ENCODE peak calls at places on chromosomes 11 and 22, in four cellular contexts. One of them, this sample, is unnamed.

GRCh38 chr22:26852176-26852575 is 194.8 kb downstream of the MIAT start:
- DNase-seq in thoracic aorta: no peak
- DNase-seq in GM23338: peak; percentile 89
- DNase-seq in cardiac fibroblast: no peak
- DNase-seq in this sample: no peak

GRCh38 chr11:2390871-2391662 is 9.5 kb upstream of the TSSC4 start:
- DNase-seq in thoracic aorta: no peak
- DNase-seq in GM23338: no peak
- DNase-seq in cardiac fibroblast: peak; percentile 54
- DNase-seq in this sample: peak; percentile 65

GRCh38 chr11:123409886-123410549 is 20.1 kb upstream of the GRAMD1B start:
- DNase-seq in thoracic aorta: no peak
- DNase-seq in GM23338: no peak
- DNase-seq in cardiac fibroblast: no peak
- DNase-seq in this sample: no peak

GRCh38 chr11:110373061-110373702 is 56.6 kb upstream of the FDX1 start:
- DNase-seq in thoracic aorta: no peak
- DNase-seq in GM23338: no peak
- DNase-seq in cardiac fibroblast: peak; percentile 20
- DNase-seq in this sample: no peak

GRCh38 chr11:78061088-78061920 is 2.4 kb upstream of the THRSP start:
- DNase-seq in thoracic aorta: no peak
- DNase-seq in GM23338: no peak
- DNase-seq in cardiac fibroblast: peak; percentile 24
- DNase-seq in this sample: peak; percentile 91

GRCh38 chr22:31313366-31314147 is 21.3 kb upstream of the PIK3IP1 start:
- DNase-seq in thoracic aorta: peak; percentile 45
- DNase-seq in GM23338: peak; percentile 95
- DNase-seq in cardiac fibroblast: peak; percentile 95
- DNase-seq in this sample: peak; percentile 53

GRCh38 chr11:8023831-8024555 is 36.9 kb downstream of the EIF3F start:
- DNase-seq in thoracic aorta: no peak
- DNase-seq in GM23338: no peak
- DNase-seq in cardiac fibroblast: peak; percentile 33
- DNase-seq in this sample: no peak

GRCh38 chr11:94201004-94201465 is 72.4 kb downstream of the PANX1 start:
- DNase-seq in thoracic aorta: no peak
- DNase-seq in GM23338: no peak
- DNase-seq in cardiac fibroblast: no peak
- DNase-seq in this sample: no peak

GRCh38 chr11:95680169-95680929 is 109.2 kb downstream of the FAM76B start:
- DNase-seq in thoracic aorta: no peak
- DNase-seq in GM23338: peak; percentile 6
- DNase-seq in cardiac fibroblast: peak; percentile 87
- DNase-seq in this sample: no peak

GRCh38 chr11:119712006-119712405 is 17.0 kb downstream of the NECTIN1 start:
- DNase-seq in thoracic aorta: no peak
- DNase-seq in GM23338: no peak
- DNase-seq in cardiac fibroblast: no peak
- DNase-seq in this sample: no peak

GRCh38 chr22:30010789-30011405 is 69.4 kb upstream of the HORMAD2 start:
- DNase-seq in thoracic aorta: no peak
- DNase-seq in GM23338: no peak
- DNase-seq in cardiac fibroblast: no peak
- DNase-seq in this sample: no peak

GRCh38 chr22:20641919-20642579 is 131.9 kb upstream of the SERPIND1 start:
- DNase-seq in thoracic aorta: no peak
- DNase-seq in GM23338: no peak
- DNase-seq in cardiac fibroblast: no peak
- DNase-seq in this sample: no peak

GRCh38 chr22:29309332-29310064 is 3.0 kb downstream of the GAS2L1 start:
- DNase-seq in thoracic aorta: no peak
- DNase-seq in GM23338: no peak
- DNase-seq in cardiac fibroblast: no peak
- DNase-seq in this sample: no peak

GRCh38 chr11:11022126-11022730 is 164.4 kb upstream of the ZBED5 start:
- DNase-seq in thoracic aorta: no peak
- DNase-seq in GM23338: peak; percentile 46
- DNase-seq in cardiac fibroblast: peak; percentile 51
- DNase-seq in this sample: no peak

GRCh38 chr11:47270331-47271271 is 668 bp downstream of the MADD start:
- DNase-seq in thoracic aorta: no peak
- DNase-seq in GM23338: peak; percentile 59
- DNase-seq in cardiac fibroblast: peak; percentile 66
- DNase-seq in this sample: peak; percentile 48

GRCh38 chr11:31664129-31664528 is 147.0 kb downstream of the PAX6 start:
- DNase-seq in thoracic aorta: no peak
- DNase-seq in GM23338: no peak
- DNase-seq in cardiac fibroblast: no peak
- DNase-seq in this sample: no peak

GRCh38 chr11:62125881-62126280 is 2.1 kb downstream of the INCENP start:
- DNase-seq in thoracic aorta: no peak
- DNase-seq in GM23338: no peak
- DNase-seq in cardiac fibroblast: no peak
- DNase-seq in this sample: no peak

GRCh38 chr11:67616431-67617242 is 9.9 kb downstream of the NDUFV1 start:
- DNase-seq in thoracic aorta: no peak
- DNase-seq in GM23338: no peak
- DNase-seq in cardiac fibroblast: no peak
- DNase-seq in this sample: no peak

GRCh38 chr11:67613960-67614715 is 7.4 kb downstream of the NDUFV1 start:
- DNase-seq in thoracic aorta: no peak
- DNase-seq in GM23338: peak; percentile 87
- DNase-seq in cardiac fibroblast: peak; percentile 51
- DNase-seq in this sample: no peak

GRCh38 chr11:67614730-67615454 is 8.2 kb downstream of the NDUFV1 start:
- DNase-seq in thoracic aorta: no peak
- DNase-seq in GM23338: no peak
- DNase-seq in cardiac fibroblast: no peak
- DNase-seq in this sample: no peak

GRCh38 chr11:67617243-67617953 is 10.7 kb downstream of the NDUFV1 start:
- DNase-seq in thoracic aorta: no peak
- DNase-seq in GM23338: peak; percentile 58
- DNase-seq in cardiac fibroblast: no peak
- DNase-seq in this sample: no peak

DNA sequence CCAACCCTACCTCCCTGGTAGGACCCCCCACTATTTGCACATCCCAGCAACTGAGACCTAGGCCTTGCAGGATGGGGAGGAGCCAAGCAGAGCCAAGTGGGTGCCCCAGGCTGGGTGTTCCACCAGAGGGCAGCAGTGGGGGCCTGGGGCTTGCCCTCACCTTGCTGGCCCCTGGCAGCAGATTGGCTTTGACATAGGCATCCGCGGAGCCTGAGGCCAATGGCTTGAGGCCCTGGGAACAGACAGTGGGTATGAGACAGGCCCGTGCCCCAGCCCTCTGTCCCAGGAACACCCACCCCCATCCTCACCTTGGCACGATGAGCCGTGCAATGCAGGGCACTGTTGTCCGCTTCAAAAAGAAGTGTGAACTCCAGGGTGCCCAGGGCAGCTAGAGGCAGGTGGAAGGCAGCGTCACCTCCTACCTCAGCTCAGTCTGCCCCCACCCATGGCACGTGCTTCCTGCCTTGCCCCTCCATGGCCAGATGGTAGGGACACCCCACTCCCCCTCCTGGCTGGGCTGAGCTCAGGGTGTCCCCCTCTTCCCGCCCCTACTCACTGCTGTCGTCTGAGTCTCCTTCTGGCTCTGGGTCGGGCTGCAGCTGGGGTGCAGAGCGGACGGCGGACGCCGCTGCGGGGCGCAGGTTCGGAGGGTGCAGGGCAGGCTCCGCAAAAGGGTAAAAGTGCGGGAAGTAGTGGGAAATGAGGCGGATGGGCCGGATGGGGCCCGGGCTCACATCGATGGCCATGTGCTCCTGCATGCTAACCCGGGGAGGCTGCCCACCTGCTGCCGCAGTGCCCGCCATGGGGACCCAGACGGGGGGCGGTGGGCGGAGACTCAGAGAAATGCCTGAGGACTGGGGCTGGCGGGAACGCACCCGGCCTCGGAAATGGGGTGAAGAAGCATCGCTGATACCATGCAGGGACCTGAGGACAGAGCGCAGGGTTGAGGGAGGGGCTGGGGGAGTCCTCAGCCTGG is 9.0 kb downstream of the NDUFV1 start:
- DNase-seq in thoracic aorta: no peak
- DNase-seq in GM23338: peak; percentile 85
- DNase-seq in cardiac fibroblast: peak; percentile 15
- DNase-seq in this sample: no peak
- TF ChIP-seq CTCF in thoracic aorta: peak; percentile 37
- TF ChIP-seq CTCF in GM23338: peak; percentile 87
- TF ChIP-seq CTCF in cardiac fibroblast: peak; percentile 69
- TF ChIP-seq CTCF in this sample: no peak

DNA sequence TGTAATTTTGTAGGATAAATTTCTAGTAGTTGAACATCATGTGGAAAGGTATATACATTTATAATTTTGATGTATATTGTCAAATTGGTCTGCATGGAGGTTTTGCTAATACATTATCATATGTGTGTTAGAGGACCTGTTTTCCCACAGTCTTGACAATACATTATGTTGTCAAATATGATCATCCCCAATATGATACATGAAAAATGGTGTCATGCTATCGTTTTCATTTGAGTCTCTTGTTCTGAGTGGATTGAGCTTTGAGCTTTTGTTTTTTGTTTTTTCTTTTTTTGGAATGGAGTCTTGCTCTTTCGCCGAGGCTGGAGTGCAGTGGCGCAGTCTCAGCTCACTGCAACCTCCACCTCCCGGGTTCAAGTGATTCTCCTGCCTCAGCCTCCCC is 14.1 kb upstream of the CNTF start:
- DNase-seq in thoracic aorta: no peak
- DNase-seq in GM23338: no peak
- DNase-seq in cardiac fibroblast: no peak
- DNase-seq in this sample: no peak
- TF ChIP-seq CTCF in thoracic aorta: no peak
- TF ChIP-seq CTCF in GM23338: no peak
- TF ChIP-seq CTCF in cardiac fibroblast: no peak
- TF ChIP-seq CTCF in this sample: no peak

DNA sequence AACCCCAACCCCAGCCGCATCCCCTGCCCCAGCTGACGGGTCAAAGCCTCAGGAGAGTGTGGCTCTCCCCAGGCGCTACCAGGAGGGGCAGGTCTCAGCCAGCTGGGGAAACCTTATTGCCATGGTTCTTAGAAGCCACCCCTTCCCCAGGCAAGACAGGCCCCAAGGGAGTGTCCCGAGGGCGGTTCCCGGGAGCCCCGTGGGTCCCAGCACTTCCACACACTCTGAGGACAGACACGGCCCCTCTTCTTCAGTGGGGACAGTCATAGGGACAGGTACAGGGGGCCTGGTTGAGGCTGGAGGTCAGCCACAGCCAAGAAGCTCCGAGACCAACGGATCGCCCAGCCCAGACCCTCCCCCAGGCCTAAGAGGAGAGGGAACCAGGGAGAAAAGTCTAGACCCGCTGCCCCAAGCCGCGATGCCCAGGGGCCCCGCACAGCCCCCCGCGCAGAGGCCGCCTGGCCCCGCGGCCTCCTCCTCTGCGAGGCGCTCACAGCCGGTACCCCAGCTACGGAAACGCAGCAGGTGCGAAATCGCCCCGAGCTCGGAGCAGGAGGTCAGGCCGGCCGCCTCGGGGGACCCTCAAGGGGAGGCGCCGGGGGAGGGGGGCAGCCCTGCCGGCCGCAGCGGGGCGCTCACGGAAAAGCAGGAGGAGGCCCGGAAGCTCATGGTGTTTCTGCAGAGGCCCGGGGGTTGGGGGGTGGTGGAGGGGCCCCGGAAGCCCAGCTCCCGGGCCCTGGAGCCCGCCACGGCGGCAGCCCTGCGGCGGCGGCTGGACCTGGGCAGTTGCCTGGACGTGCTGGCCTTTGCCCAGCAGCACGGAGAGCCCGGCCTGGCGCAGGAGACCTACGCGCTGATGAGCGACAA is 2.6 kb downstream of the KLHDC7B start:
- DNase-seq in thoracic aorta: no peak
- DNase-seq in GM23338: no peak
- DNase-seq in cardiac fibroblast: peak; percentile 17
- DNase-seq in this sample: no peak
- TF ChIP-seq CTCF in thoracic aorta: no peak
- TF ChIP-seq CTCF in GM23338: no peak
- TF ChIP-seq CTCF in cardiac fibroblast: no peak
- TF ChIP-seq CTCF in this sample: no peak

GRCh38 chr11:107078375-107078774 is 60.1 kb upstream of the GUCY1A2 start:
- DNase-seq in thoracic aorta: no peak
- DNase-seq in GM23338: no peak
- DNase-seq in cardiac fibroblast: no peak
- DNase-seq in this sample: no peak
- TF ChIP-seq CTCF in thoracic aorta: no peak
- TF ChIP-seq CTCF in GM23338: no peak
- TF ChIP-seq CTCF in cardiac fibroblast: no peak
- TF ChIP-seq CTCF in this sample: no peak

DNA sequence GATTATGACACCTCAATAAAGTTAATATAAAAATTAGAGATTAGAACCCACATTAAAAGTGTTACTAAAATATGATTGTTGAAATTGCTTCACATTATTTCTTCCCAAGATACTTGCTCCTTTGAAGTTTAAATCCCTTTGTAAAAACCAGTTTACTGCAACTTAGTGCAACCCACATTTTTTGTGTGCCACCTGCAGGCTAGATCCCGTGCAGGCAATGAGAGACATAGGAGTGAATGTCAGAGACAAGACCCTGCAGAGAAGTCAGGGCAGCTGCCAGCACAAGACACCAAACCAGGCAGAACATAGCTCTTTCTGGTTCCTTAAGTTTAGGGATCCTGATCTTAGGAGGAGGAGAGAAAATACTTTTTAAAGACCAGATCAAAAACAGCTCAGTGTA is 142.9 kb upstream of the MTNR1B start:
- DNase-seq in thoracic aorta: no peak
- DNase-seq in GM23338: peak; percentile 39
- DNase-seq in cardiac fibroblast: no peak
- DNase-seq in this sample: no peak
- TF ChIP-seq CTCF in thoracic aorta: no peak
- TF ChIP-seq CTCF in GM23338: peak; percentile 44
- TF ChIP-seq CTCF in cardiac fibroblast: no peak
- TF ChIP-seq CTCF in this sample: no peak

GRCh38 chr11:82041764-82042163 is 691.9 kb downstream of the FAM181B start:
- DNase-seq in thoracic aorta: no peak
- DNase-seq in GM23338: no peak
- DNase-seq in cardiac fibroblast: no peak
- DNase-seq in this sample: no peak

GRCh38 chr11:82043316-82043715 is 690.3 kb downstream of the FAM181B start:
- DNase-seq in thoracic aorta: no peak
- DNase-seq in GM23338: no peak
- DNase-seq in cardiac fibroblast: no peak
- DNase-seq in this sample: no peak

DNA sequence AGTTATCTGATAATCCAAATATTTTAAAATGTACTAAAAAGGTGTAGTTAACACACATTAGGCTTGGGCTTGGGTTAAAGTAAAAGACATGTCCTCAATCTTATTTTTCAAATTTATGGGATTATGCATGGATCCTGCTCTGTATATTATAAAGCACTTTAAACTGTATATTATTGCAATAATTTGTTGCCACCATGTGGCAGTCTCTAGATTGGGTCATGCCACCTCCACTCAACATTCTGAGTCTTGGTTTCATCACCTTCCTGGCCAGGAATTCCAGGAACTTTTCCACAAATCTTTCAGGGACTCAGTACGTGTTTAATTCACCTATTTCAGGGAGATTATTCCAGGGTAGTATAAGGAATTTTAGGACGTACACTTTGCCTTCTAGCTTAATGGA is 695.5 kb downstream of the FAM181B start:
- DNase-seq in thoracic aorta: no peak
- DNase-seq in GM23338: no peak
- DNase-seq in cardiac fibroblast: no peak
- DNase-seq in this sample: no peak
- TF ChIP-seq CTCF in thoracic aorta: no peak
- TF ChIP-seq CTCF in GM23338: peak; percentile 7
- TF ChIP-seq CTCF in cardiac fibroblast: no peak
- TF ChIP-seq CTCF in this sample: no peak

This sample was measured in gastrocnemius medialis.